ENCODE peak calls at places on chromosomes 3 and 15, in ten cellular contexts. One of them, this sample, is unnamed.

GRCh38 chr15:65646486-65646885 is 24.7 kb downstream of the SLC24A1 start:
- DNase-seq in HS-5: no peak
- DNase-seq in activated B cell treated with CpG ODN at 0.5 μM for 24 hours: no peak
- DNase-seq in CD8-positive, alpha-beta T cell: no peak
- DNase-seq in amniotic epithelial cell: peak; percentile 24
- DNase-seq in breast epithelium: no peak
- DNase-seq in GM10248: no peak
- DNase-seq in ureter: no peak
- DNase-seq in fibroblast of villous mesenchyme: peak; percentile 27
- DNase-seq in AG04450: no peak
- DNase-seq in this sample: peak; percentile 28

GRCh38 chr15:81069356-81069755 is 64.7 kb upstream of the CFAP161 start:
- DNase-seq in activated B cell treated with CpG ODN at 0.5 μM for 24 hours: no peak
- DNase-seq in AG04450: no peak
- DNase-seq in HS-5: no peak
- DNase-seq in CD8-positive, alpha-beta T cell: no peak
- DNase-seq in breast epithelium: no peak
- DNase-seq in GM10248: no peak
- DNase-seq in ureter: peak; percentile 22
- DNase-seq in fibroblast of villous mesenchyme: no peak
- DNase-seq in amniotic epithelial cell: no peak
- DNase-seq in this sample: no peak

GRCh38 chr15:84766461-84767005 is 18.1 kb downstream of the ZNF592 start:
- DNase-seq in GM10248: no peak
- DNase-seq in ureter: no peak
- DNase-seq in fibroblast of villous mesenchyme: peak; percentile 69
- DNase-seq in breast epithelium: no peak
- DNase-seq in AG04450: no peak
- DNase-seq in CD8-positive, alpha-beta T cell: no peak
- DNase-seq in amniotic epithelial cell: no peak
- DNase-seq in HS-5: no peak
- DNase-seq in activated B cell treated with CpG ODN at 0.5 μM for 24 hours: no peak
- DNase-seq in this sample: no peak

GRCh38 chr3:2783261-2783660 is 326.9 kb downstream of the IL5RA start:
- DNase-seq in fibroblast of villous mesenchyme: no peak
- DNase-seq in AG04450: no peak
- DNase-seq in activated B cell treated with CpG ODN at 0.5 μM for 24 hours: no peak
- DNase-seq in HS-5: no peak
- DNase-seq in breast epithelium: no peak
- DNase-seq in ureter: no peak
- DNase-seq in CD8-positive, alpha-beta T cell: no peak
- DNase-seq in GM10248: no peak
- DNase-seq in amniotic epithelial cell: no peak
- DNase-seq in this sample: peak; percentile 37

GRCh38 chr15:36501063-36501678 is 78.3 kb upstream of the CDIN1 start:
- DNase-seq in fibroblast of villous mesenchyme: peak; percentile 66
- DNase-seq in activated B cell treated with CpG ODN at 0.5 μM for 24 hours: no peak
- DNase-seq in CD8-positive, alpha-beta T cell: no peak
- DNase-seq in AG04450: peak; percentile 33
- DNase-seq in amniotic epithelial cell: peak; percentile 52
- DNase-seq in HS-5: peak; percentile 40
- DNase-seq in GM10248: peak; percentile 30
- DNase-seq in ureter: peak; percentile 60
- DNase-seq in breast epithelium: no peak
- DNase-seq in this sample: peak; percentile 76

GRCh38 chr3:149581248-149581647 is 76.6 kb downstream of the WWTR1 start:
- DNase-seq in fibroblast of villous mesenchyme: peak; percentile 78
- DNase-seq in GM10248: peak; percentile 26
- DNase-seq in breast epithelium: no peak
- DNase-seq in HS-5: no peak
- DNase-seq in AG04450: no peak
- DNase-seq in amniotic epithelial cell: peak; percentile 33
- DNase-seq in activated B cell treated with CpG ODN at 0.5 μM for 24 hours: no peak
- DNase-seq in CD8-positive, alpha-beta T cell: no peak
- DNase-seq in ureter: no peak
- DNase-seq in this sample: peak; percentile 44

GRCh38 chr3:143786229-143787199 is 61.8 kb downstream of the SLC9A9 start:
- DNase-seq in GM10248: no peak
- DNase-seq in amniotic epithelial cell: no peak
- DNase-seq in AG04450: no peak
- DNase-seq in fibroblast of villous mesenchyme: no peak
- DNase-seq in CD8-positive, alpha-beta T cell: no peak
- DNase-seq in ureter: peak; percentile 70
- DNase-seq in HS-5: no peak
- DNase-seq in activated B cell treated with CpG ODN at 0.5 μM for 24 hours: no peak
- DNase-seq in breast epithelium: no peak
- DNase-seq in this sample: no peak

GRCh38 chr3:71370467-71370866 is 213.1 kb downstream of the FOXP1 start:
- DNase-seq in activated B cell treated with CpG ODN at 0.5 μM for 24 hours: no peak
- DNase-seq in breast epithelium: no peak
- DNase-seq in GM10248: no peak
- DNase-seq in amniotic epithelial cell: no peak
- DNase-seq in AG04450: no peak
- DNase-seq in HS-5: no peak
- DNase-seq in CD8-positive, alpha-beta T cell: no peak
- DNase-seq in fibroblast of villous mesenchyme: no peak
- DNase-seq in ureter: no peak
- DNase-seq in this sample: no peak

GRCh38 chr3:138937690-138938055 is 9.3 kb downstream of the FOXL2 start:
- DNase-seq in ureter: no peak
- DNase-seq in fibroblast of villous mesenchyme: no peak
- DNase-seq in breast epithelium: no peak
- DNase-seq in CD8-positive, alpha-beta T cell: no peak
- DNase-seq in amniotic epithelial cell: no peak
- DNase-seq in HS-5: no peak
- DNase-seq in activated B cell treated with CpG ODN at 0.5 μM for 24 hours: no peak
- DNase-seq in GM10248: no peak
- DNase-seq in AG04450: no peak
- DNase-seq in this sample: no peak

GRCh38 chr3:106176734-106177133 is 307.9 kb upstream of the CBLB start:
- DNase-seq in activated B cell treated with CpG ODN at 0.5 μM for 24 hours: no peak
- DNase-seq in AG04450: no peak
- DNase-seq in GM10248: peak; percentile 45
- DNase-seq in ureter: no peak
- DNase-seq in fibroblast of villous mesenchyme: peak; percentile 42
- DNase-seq in amniotic epithelial cell: peak; percentile 51
- DNase-seq in CD8-positive, alpha-beta T cell: peak; percentile 50
- DNase-seq in HS-5: no peak
- DNase-seq in breast epithelium: no peak
- DNase-seq in this sample: peak; percentile 53

GRCh38 chr15:80228959-80229610 is 22.9 kb downstream of the CTXND1 start:
- DNase-seq in fibroblast of villous mesenchyme: peak; percentile 6
- DNase-seq in ureter: no peak
- DNase-seq in amniotic epithelial cell: peak; percentile 54
- DNase-seq in GM10248: no peak
- DNase-seq in AG04450: no peak
- DNase-seq in breast epithelium: no peak
- DNase-seq in HS-5: no peak
- DNase-seq in CD8-positive, alpha-beta T cell: no peak
- DNase-seq in activated B cell treated with CpG ODN at 0.5 μM for 24 hours: no peak
- DNase-seq in this sample: peak; percentile 4

GRCh38 chr3:25385807-25386512 is 42.1 kb upstream of the RARB start:
- DNase-seq in fibroblast of villous mesenchyme: no peak
- DNase-seq in breast epithelium: no peak
- DNase-seq in AG04450: no peak
- DNase-seq in HS-5: no peak
- DNase-seq in ureter: no peak
- DNase-seq in CD8-positive, alpha-beta T cell: no peak
- DNase-seq in GM10248: no peak
- DNase-seq in activated B cell treated with CpG ODN at 0.5 μM for 24 hours: no peak
- DNase-seq in amniotic epithelial cell: peak; percentile 4
- DNase-seq in this sample: peak; percentile 48

GRCh38 chr3:149621218-149622005 is 36.4 kb downstream of the WWTR1 start:
- DNase-seq in HS-5: no peak
- DNase-seq in AG04450: peak; percentile 71
- DNase-seq in GM10248: no peak
- DNase-seq in ureter: no peak
- DNase-seq in fibroblast of villous mesenchyme: peak; percentile 90
- DNase-seq in breast epithelium: no peak
- DNase-seq in CD8-positive, alpha-beta T cell: no peak
- DNase-seq in amniotic epithelial cell: peak; percentile 92
- DNase-seq in activated B cell treated with CpG ODN at 0.5 μM for 24 hours: no peak
- DNase-seq in this sample: peak; percentile 93

GRCh38 chr3:11093823-11094340 is 60.4 kb upstream of the HRH1 start:
- DNase-seq in ureter: no peak
- DNase-seq in amniotic epithelial cell: no peak
- DNase-seq in AG04450: no peak
- DNase-seq in breast epithelium: no peak
- DNase-seq in HS-5: no peak
- DNase-seq in fibroblast of villous mesenchyme: no peak
- DNase-seq in activated B cell treated with CpG ODN at 0.5 μM for 24 hours: no peak
- DNase-seq in GM10248: no peak
- DNase-seq in CD8-positive, alpha-beta T cell: no peak
- DNase-seq in this sample: no peak

GRCh38 chr15:74954515-74954914 is 2.1 kb downstream of the RPP25 start:
- DNase-seq in CD8-positive, alpha-beta T cell: no peak
- DNase-seq in fibroblast of villous mesenchyme: peak; percentile 95
- DNase-seq in ureter: no peak
- DNase-seq in AG04450: peak; percentile 23
- DNase-seq in amniotic epithelial cell: peak; percentile 97
- DNase-seq in breast epithelium: no peak
- DNase-seq in HS-5: no peak
- DNase-seq in activated B cell treated with CpG ODN at 0.5 μM for 24 hours: no peak
- DNase-seq in GM10248: no peak
- DNase-seq in this sample: peak; percentile 88

GRCh38 chr3:127698264-127699097 is 25.7 kb downstream of the ABTB1 start:
- DNase-seq in AG04450: no peak
- DNase-seq in fibroblast of villous mesenchyme: no peak
- DNase-seq in GM10248: no peak
- DNase-seq in activated B cell treated with CpG ODN at 0.5 μM for 24 hours: no peak
- DNase-seq in CD8-positive, alpha-beta T cell: no peak
- DNase-seq in HS-5: no peak
- DNase-seq in breast epithelium: no peak
- DNase-seq in ureter: no peak
- DNase-seq in amniotic epithelial cell: no peak
- DNase-seq in this sample: no peak

GRCh38 chr15:77346637-77347036 is 73.3 kb downstream of the PEAK1 start:
- DNase-seq in breast epithelium: no peak
- DNase-seq in fibroblast of villous mesenchyme: no peak
- DNase-seq in ureter: no peak
- DNase-seq in activated B cell treated with CpG ODN at 0.5 μM for 24 hours: no peak
- DNase-seq in amniotic epithelial cell: no peak
- DNase-seq in AG04450: no peak
- DNase-seq in HS-5: no peak
- DNase-seq in CD8-positive, alpha-beta T cell: no peak
- DNase-seq in GM10248: no peak
- DNase-seq in this sample: no peak

GRCh38 chr3:12659316-12660015 is 4.5 kb downstream of the RAF1 start:
- DNase-seq in ureter: no peak
- DNase-seq in HS-5: no peak
- DNase-seq in GM10248: no peak
- DNase-seq in amniotic epithelial cell: peak; percentile 59
- DNase-seq in activated B cell treated with CpG ODN at 0.5 μM for 24 hours: no peak
- DNase-seq in AG04450: no peak
- DNase-seq in breast epithelium: no peak
- DNase-seq in fibroblast of villous mesenchyme: peak; percentile 33
- DNase-seq in CD8-positive, alpha-beta T cell: no peak
- DNase-seq in this sample: no peak

GRCh38 chr15:41494190-41494921 is 682 bp downstream of the ITPKA start:
- DNase-seq in activated B cell treated with CpG ODN at 0.5 μM for 24 hours: peak; percentile 50
- DNase-seq in fibroblast of villous mesenchyme: no peak
- DNase-seq in CD8-positive, alpha-beta T cell: peak; percentile 45
- DNase-seq in GM10248: peak; percentile 60
- DNase-seq in HS-5: no peak
- DNase-seq in ureter: no peak
- DNase-seq in amniotic epithelial cell: no peak
- DNase-seq in breast epithelium: no peak
- DNase-seq in AG04450: no peak
- DNase-seq in this sample: no peak

GRCh38 chr15:90340345-90340744 is 11.7 kb upstream of the ZNF774 start:
- DNase-seq in GM10248: no peak
- DNase-seq in breast epithelium: no peak
- DNase-seq in amniotic epithelial cell: no peak
- DNase-seq in ureter: no peak
- DNase-seq in fibroblast of villous mesenchyme: no peak
- DNase-seq in AG04450: no peak
- DNase-seq in HS-5: no peak
- DNase-seq in activated B cell treated with CpG ODN at 0.5 μM for 24 hours: no peak
- DNase-seq in CD8-positive, alpha-beta T cell: no peak
- DNase-seq in this sample: no peak

GRCh38 chr3:10204921-10205320 is 40.2 kb downstream of the IRAK2 start:
- DNase-seq in amniotic epithelial cell: no peak
- DNase-seq in CD8-positive, alpha-beta T cell: no peak
- DNase-seq in breast epithelium: no peak
- DNase-seq in GM10248: no peak
- DNase-seq in activated B cell treated with CpG ODN at 0.5 μM for 24 hours: no peak
- DNase-seq in ureter: no peak
- DNase-seq in fibroblast of villous mesenchyme: no peak
- DNase-seq in AG04450: no peak
- DNase-seq in HS-5: no peak
- DNase-seq in this sample: no peak